ENCODE peak calls at places on chromosomes 4 and X, in seven cellular contexts. V, I, A, X, O, Y and C are unnamed samples.
A peak's percentile ranks its signal among the peaks of the same experiment; 100 is the strongest.

GRCh38 chr4:25440478-25441030 is 63.5 kb downstream of the ANAPC4 start:
- DNase-seq in V (peak; percentile 62), I (no peak), A (no peak), X (peak; percentile 24), O (peak; percentile 65), Y (peak; percentile 93), C (no peak)

GRCh38 chr4:48629458-48629857 is 139.4 kb downstream of the ZAR1 start:
- DNase-seq in V (no peak), I (no peak), A (no peak), X (no peak), O (no peak), Y (no peak), C (no peak)

GRCh38 chr4:173243321-173243720 is 74.7 kb downstream of the GALNT7 start:
- DNase-seq in V (no peak), I (no peak), A (no peak), X (no peak), O (no peak), Y (no peak), C (no peak)

GRCh38 chr4:51943221-51943620 is 76.9 kb downstream of the LRRC66 start:
- DNase-seq in V (no peak), I (no peak), A (no peak), X (no peak), O (no peak), Y (no peak), C (no peak)

GRCh38 chrX:150568320-150569154 is at the start of gene MTM1:
- DNase-seq in V (peak; percentile 95), I (peak; percentile 80), A (peak; percentile 95), X (peak; percentile 94), O (peak; percentile 92), Y (peak; percentile 96), C (peak; percentile 83)

GRCh38 chrX:130330706-130331105 is 9.0 kb upstream of the SLC25A14 start:
- DNase-seq in V (peak; percentile 46), I (no peak), A (no peak), X (no peak), O (peak; percentile 56), Y (peak; percentile 42), C (peak; percentile 27)

GRCh38 chrX:136250191-136251041 is 784 bp downstream of the MAP7D3 start:
- DNase-seq in V (no peak), I (no peak), A (no peak), X (no peak), O (no peak), Y (peak; percentile 23), C (peak; percentile 24)

GRCh38 chrX:75155830-75156525 is at the start of gene ABCB7:
- DNase-seq in V (peak; percentile 66), I (peak; percentile 13), A (peak; percentile 67), X (peak; percentile 58), O (peak; percentile 57), Y (peak; percentile 84), C (peak; percentile 26)

GRCh38 chrX:136586386-136586785 is 54.4 kb downstream of the VGLL1 start:
- DNase-seq in V (no peak), I (no peak), A (no peak), X (no peak), O (no peak), Y (no peak), C (no peak)

GRCh38 chr4:75025432-75025831 is 92.5 kb downstream of the PARM1 start:
- DNase-seq in V (no peak), I (no peak), A (no peak), X (no peak), O (no peak), Y (no peak), C (no peak)

GRCh38 chr4:38752393-38752961 is 30.3 kb downstream of the TLR10 start:
- DNase-seq in V (no peak), I (no peak), A (no peak), X (no peak), O (no peak), Y (no peak), C (no peak)

GRCh38 chrX:53281321-53281822 is at the start of gene IQSEC2:
- DNase-seq in V (peak; percentile 90), I (peak; percentile 67), A (peak; percentile 92), X (peak; percentile 92), O (peak; percentile 86), Y (peak; percentile 85), C (peak; percentile 19)

GRCh38 chrX:17860811-17861495 is at the start of gene RAI2:
- DNase-seq in V (peak; percentile 54), I (no peak), A (peak; percentile 68), X (peak; percentile 71), O (peak; percentile 59), Y (peak; percentile 50), C (no peak)
- TF ChIP-seq POLR2A in V (no peak), I (no peak), A (no peak), X (no peak), O (no peak), Y (no peak), C (no peak)

DNA sequence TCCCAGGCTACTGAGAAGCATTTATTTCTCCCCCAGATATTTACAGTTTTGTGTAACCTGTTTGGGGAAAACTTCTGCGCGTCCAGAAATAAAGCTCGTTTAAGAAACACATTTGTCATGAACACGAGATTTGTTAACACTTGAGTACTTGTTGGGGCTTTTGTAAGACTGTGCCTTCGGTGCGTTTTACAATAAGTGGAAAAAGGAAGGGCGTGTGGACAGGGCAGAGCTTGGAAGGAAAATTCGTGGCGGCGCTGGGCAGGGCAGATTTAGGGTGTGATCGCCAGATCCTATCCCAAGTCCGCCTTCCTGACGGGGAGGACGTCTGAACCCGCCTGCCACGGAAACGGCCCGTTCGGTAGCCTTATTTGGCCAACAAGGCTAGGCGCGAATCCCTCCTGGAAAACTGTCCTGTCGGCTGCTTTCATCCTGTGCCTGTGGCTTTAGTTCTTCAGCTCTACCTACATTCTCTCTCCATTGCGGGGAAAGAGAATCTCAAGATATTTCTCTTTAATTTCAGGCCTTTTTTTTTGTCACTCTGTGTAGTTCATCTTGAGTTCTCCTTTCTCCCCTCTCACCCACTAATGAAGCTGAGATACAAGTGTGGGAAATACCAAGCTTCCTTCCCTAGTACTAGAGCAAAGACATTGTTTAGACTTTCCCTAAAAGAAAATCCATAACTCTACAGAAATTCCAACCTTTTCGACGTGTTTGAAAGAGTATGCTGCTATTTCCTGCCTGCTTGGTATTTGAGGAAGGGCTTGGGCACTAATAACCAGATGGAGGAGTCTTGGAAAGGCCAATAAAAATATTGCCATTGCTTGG is 946 bp downstream of the PDLIM5 start:
- DNase-seq in V (peak; percentile 90), I (peak; percentile 76), A (peak; percentile 93), X (peak; percentile 91), O (peak; percentile 83), Y (peak; percentile 86), C (no peak)
- TF ChIP-seq POLR2A in V (no peak), I (peak; percentile 47), A (no peak), X (peak; percentile 82), O (no peak), Y (no peak), C (no peak)

GRCh38 chr4:54228563-54229501 is at the start of gene PDGFRA:
- DNase-seq in V (no peak), I (peak; percentile 70), A (peak; percentile 88), X (peak; percentile 85), O (no peak), Y (peak; percentile 86), C (no peak)
- TF ChIP-seq POLR2A in V (no peak), I (no peak), A (no peak), X (no peak), O (no peak), Y (no peak), C (no peak)

DNA sequence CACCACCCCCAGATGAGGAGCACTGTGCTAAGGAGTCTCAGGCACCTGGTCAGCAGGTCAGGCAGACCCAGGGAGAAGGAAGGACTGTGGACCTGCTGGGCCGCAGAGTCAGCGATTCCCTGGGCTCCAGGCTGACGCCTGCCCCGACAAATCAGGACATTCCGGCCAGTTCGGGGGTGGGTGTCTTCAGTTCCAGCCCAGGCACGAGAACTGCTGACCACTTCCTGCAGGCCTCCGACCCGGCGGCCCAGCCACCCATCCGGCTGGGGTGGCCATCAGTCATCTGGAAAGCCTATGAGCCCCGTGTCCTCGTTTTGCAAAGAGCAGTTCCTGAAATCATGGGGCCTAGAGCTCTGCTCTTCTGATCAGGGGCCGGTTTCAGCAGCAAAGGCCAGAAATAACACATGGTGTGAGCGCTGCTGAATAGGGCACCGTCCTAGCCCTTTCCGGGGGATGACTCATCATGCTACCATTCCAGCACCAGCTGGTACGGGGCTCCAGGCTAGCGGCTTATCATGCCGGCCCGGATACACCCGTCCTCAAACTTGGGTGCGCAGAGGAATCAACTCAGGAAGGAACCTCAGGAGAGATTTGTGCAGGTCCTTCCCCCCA is 7.8 kb upstream of the SH3TC1 start:
- DNase-seq in V (peak; percentile 81), I (peak; percentile 54), A (no peak), X (peak; percentile 65), O (peak; percentile 63), Y (peak; percentile 50), C (peak; percentile 76)
- TF ChIP-seq POLR2A in V (no peak), I (peak; percentile 21), A (no peak), X (no peak), O (no peak), Y (no peak), C (peak; percentile 14)

GRCh38 chr4:125702406-125702805 is 387.7 kb downstream of the FAT4 start:
- DNase-seq in V (no peak), I (no peak), A (no peak), X (no peak), O (no peak), Y (no peak), C (no peak)

GRCh38 chr4:125705681-125706080 is 390.9 kb downstream of the FAT4 start:
- DNase-seq in V (no peak), I (no peak), A (no peak), X (no peak), O (no peak), Y (no peak), C (no peak)

GRCh38 chr4:125707397-125707796 is 392.6 kb downstream of the FAT4 start:
- DNase-seq in V (no peak), I (no peak), A (no peak), X (no peak), O (no peak), Y (no peak), C (no peak)

GRCh38 chr4:125704726-125705125 is 390.0 kb downstream of the FAT4 start:
- DNase-seq in V (no peak), I (no peak), A (no peak), X (no peak), O (no peak), Y (no peak), C (no peak)

GRCh38 chr4:125703443-125703842 is 388.7 kb downstream of the FAT4 start:
- DNase-seq in V (no peak), I (no peak), A (no peak), X (no peak), O (no peak), Y (no peak), C (no peak)
- TF ChIP-seq POLR2A in V (no peak), I (no peak), A (no peak), X (no peak), O (no peak), Y (no peak), C (no peak)

GRCh38 chr4:152972821-152973613 is 36.9 kb downstream of the FHDC1 start:
- DNase-seq in V (no peak), I (no peak), A (no peak), X (no peak), O (no peak), Y (peak; percentile 36), C (peak; percentile 59)

GRCh38 chr4:152971053-152971452 is 34.9 kb downstream of the FHDC1 start:
- DNase-seq in V (no peak), I (no peak), A (no peak), X (no peak), O (no peak), Y (no peak), C (no peak)

GRCh38 chr4:152968806-152969394 is 32.8 kb downstream of the FHDC1 start:
- DNase-seq in V (no peak), I (no peak), A (no peak), X (no peak), O (no peak), Y (no peak), C (no peak)

GRCh38 chr4:152967942-152968341 is 31.8 kb downstream of the FHDC1 start:
- DNase-seq in V (no peak), I (no peak), A (no peak), X (no peak), O (no peak), Y (no peak), C (no peak)

GRCh38 chr4:152970102-152970820 is 34.1 kb downstream of the FHDC1 start:
- DNase-seq in V (no peak), I (no peak), A (no peak), X (no peak), O (no peak), Y (no peak), C (no peak)
- TF ChIP-seq POLR2A in V (no peak), I (no peak), A (no peak), X (no peak), O (no peak), Y (no peak), C (no peak)